ENCODE peak calls at places on chromosomes 16 and 17, in five cellular contexts. F is hypothalamus, I is NCI-H2081, M is GM19239, H is mesendoderm. R is an unnamed sample.
A peak's percentile ranks its signal among the peaks of the same experiment; 100 is the strongest.

GRCh38 chr16:80972611-80973010 is 34.1 kb downstream of the CMC2 start:
- DNase-seq in I (no peak), H (no peak), F (no peak), M (no peak), R (no peak)

GRCh38 chr17:80345841-80346497 is 69.0 kb upstream of the ENDOV start:
- DNase-seq in F (no peak), I (no peak), M (no peak), H (no peak), R (no peak)

GRCh38 chr17:44187131-44187899 is 543 bp downstream of the TMUB2 start:
- DNase-seq in H (no peak), I (no peak), F (no peak), M (peak; percentile 68), R (peak; percentile 34)

GRCh38 chr17:74133726-74134125 is 69.8 kb upstream of the RPL38 start:
- DNase-seq in H (no peak), F (no peak), M (no peak), I (no peak), R (no peak)

GRCh38 chr17:28573521-28573920 is 2.2 kb upstream of the PIGS start:
- DNase-seq in H (no peak), I (no peak), M (no peak), F (no peak), R (no peak)

GRCh38 chr17:3960764-3961163 is 3.5 kb downstream of the ATP2A3 start:
- DNase-seq in F (no peak), M (no peak), I (no peak), H (no peak), R (peak; percentile 49)

GRCh38 chr16:66363196-66363777 is 3.2 kb upstream of the CDH5 start:
- DNase-seq in M (no peak), F (no peak), H (no peak), I (no peak), R (no peak)

GRCh38 chr16:85296859-85297698 is 184.8 kb upstream of the CIBAR2 start:
- DNase-seq in M (peak; percentile 62), F (peak; percentile 43), H (peak; percentile 53), I (no peak), R (peak; percentile 56)

GRCh38 chr17:12995896-12996295 is 21.9 kb downstream of the ELAC2 start:
- DNase-seq in I (no peak), M (no peak), F (no peak), H (no peak), R (no peak)

GRCh38 chr16:74862743-74863244 is 88.2 kb upstream of the FA2H start:
- DNase-seq in M (peak; percentile 53), F (no peak), H (peak; percentile 54), I (peak; percentile 16), R (peak; percentile 70)

GRCh38 chr17:4908711-4909496 is 6.0 kb upstream of the CHRNE start:
- DNase-seq in M (peak; percentile 75), H (peak; percentile 98), F (peak; percentile 86), I (peak; percentile 60), R (peak; percentile 88)

GRCh38 chr17:14672830-14673229 is 371.9 kb downstream of the HS3ST3B1 start:
- DNase-seq in F (no peak), H (peak; percentile 87), M (no peak), I (no peak), R (no peak)

GRCh38 chr17:71792966-71793365 is 327.9 kb upstream of the SOX9 start:
- DNase-seq in H (no peak), F (no peak), M (no peak), I (no peak), R (no peak)

GRCh38 chr17:75047398-75048098 is 523 bp downstream of the KCTD2 start:
- DNase-seq in F (peak; percentile 40), H (no peak), M (no peak), I (no peak), R (peak; percentile 47)

R was measured in small intestine.